ENCODE peak calls at places on chromosomes 6 and 20, in seven cellular contexts. Z is kidney; K is body of pancreas; R is pancreas; V is CD8-positive, alpha-beta memory T cell; A is colonic mucosa; Q is cardiac muscle cell. T is an unnamed sample. For H3K4me1, the result is how much of the 10 kb centered on the place peaks cover.

GRCh38 chr20:1391640-1392442 is 1.0 kb downstream of the FKBP1A start:
- DNase-seq in Z (no peak), K (no peak), R (no peak), V (no peak), A (peak), Q (peak), T (no peak)

GRCh38 chr20:47735412-47736400 is 49.6 kb downstream of the SULF2 start:
- DNase-seq in Z (peak), K (peak), R (no peak), V (no peak), A (no peak), Q (peak), T (no peak)

GRCh38 chr6:89563866-89564265 is 74.7 kb downstream of the LYRM2 start:
- DNase-seq in Z (no peak), K (no peak), R (no peak), V (no peak), A (no peak), Q (no peak), T (no peak)

GRCh38 chr6:111486921-111487320 is 3.9 kb upstream of the REV3L start:
- DNase-seq in Z (no peak), K (no peak), R (no peak), V (peak), A (no peak), Q (no peak), T (peak)

GRCh38 chr6:2872417-2873358 is 30.4 kb downstream of the SERPINB9 start:
- DNase-seq in Z (no peak), K (no peak), R (no peak), V (no peak), A (no peak), Q (peak), T (no peak)

GRCh38 chr6:4128072-4128471 is 7.3 kb downstream of the ECI2 start:
- DNase-seq in Z (no peak), K (no peak), R (no peak), V (no peak), A (no peak), Q (peak), T (no peak)

GRCh38 chr6:130843575-130844320 is 16.5 kb downstream of the SMLR1 start:
- DNase-seq in Z (no peak), K (peak), R (no peak), V (peak), A (no peak), Q (peak), T (peak)

GRCh38 chr20:41348430-41349172 is 8.0 kb downstream of the LPIN3 start:
- DNase-seq in Z (peak), K (no peak), R (no peak), V (no peak), A (no peak), Q (no peak), T (no peak)

GRCh38 chr6:37050854-37051137 is 45.3 kb downstream of the FGD2 start:
- DNase-seq in Z (no peak), K (no peak), R (no peak), V (no peak), A (no peak), Q (no peak), T (no peak)

GRCh38 chr20:63498950-63499332 is at the start of gene EEF1A2:
- DNase-seq in Z (peak), K (no peak), R (peak), V (peak), A (no peak), Q (no peak), T (peak)

DNA sequence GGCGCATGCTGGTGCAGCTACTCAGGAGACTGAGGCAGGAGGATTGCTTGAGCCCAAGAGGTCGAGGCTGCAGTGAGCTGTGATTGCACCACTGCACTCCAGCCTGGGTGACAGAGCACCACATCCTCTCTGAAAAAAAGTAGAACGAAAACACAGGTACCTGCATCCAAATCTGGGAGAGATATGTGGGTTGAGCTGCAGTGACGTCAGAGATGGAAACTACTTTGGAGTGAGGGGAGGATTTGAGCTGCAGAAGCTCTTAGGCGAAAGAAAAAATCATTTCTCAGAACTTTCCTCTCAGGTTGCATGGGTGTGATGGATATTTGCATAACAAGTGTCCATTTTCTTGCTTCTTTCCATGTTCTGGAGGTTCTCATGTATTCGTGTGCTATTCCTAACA is 4.0 kb upstream of the TULP1 start:
- DNase-seq in Z (no peak), K (no peak), R (no peak), V (no peak), A (no peak), Q (no peak), T (no peak)
- H3K4me1 ChIP-seq in Z (under half), K (under half), R (under half), V (under half), A (under half), Q (under half), T (under half)

DNA sequence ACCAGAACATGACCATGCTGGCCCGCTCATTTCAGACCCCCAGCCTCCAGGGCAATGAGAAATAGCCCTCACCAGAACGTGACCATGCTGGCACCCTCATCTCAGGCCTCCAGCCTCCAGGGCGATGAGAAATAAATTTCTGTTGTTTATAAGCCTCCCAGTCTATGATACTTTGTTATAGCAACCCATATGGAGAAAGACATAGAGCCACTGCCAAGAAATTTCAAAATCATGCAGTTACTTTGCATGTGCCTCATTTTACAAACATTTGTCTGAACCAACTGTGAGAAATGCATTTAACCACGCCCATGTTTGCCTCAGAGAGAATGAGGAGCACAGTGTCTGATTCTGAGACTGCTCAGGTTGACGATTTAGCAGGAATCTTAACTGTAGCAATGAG is 15.5 kb downstream of the CYP39A1 start:
- DNase-seq in Z (no peak), K (no peak), R (no peak), V (no peak), A (no peak), Q (peak), T (no peak)
- H3K4me1 ChIP-seq in Z (under half), K (under half), R (under half), V (under half), A (under half), Q (under half), T (under half)

GRCh38 chr6:25402125-25402524 is 123.0 kb downstream of the CARMIL1 start:
- DNase-seq in Z (no peak), K (no peak), R (no peak), V (no peak), A (no peak), Q (no peak), T (no peak)
- H3K4me1 ChIP-seq in Z (under half), K (under half), R (under half), V (under half), A (under half), Q (under half), T (under half)

DNA sequence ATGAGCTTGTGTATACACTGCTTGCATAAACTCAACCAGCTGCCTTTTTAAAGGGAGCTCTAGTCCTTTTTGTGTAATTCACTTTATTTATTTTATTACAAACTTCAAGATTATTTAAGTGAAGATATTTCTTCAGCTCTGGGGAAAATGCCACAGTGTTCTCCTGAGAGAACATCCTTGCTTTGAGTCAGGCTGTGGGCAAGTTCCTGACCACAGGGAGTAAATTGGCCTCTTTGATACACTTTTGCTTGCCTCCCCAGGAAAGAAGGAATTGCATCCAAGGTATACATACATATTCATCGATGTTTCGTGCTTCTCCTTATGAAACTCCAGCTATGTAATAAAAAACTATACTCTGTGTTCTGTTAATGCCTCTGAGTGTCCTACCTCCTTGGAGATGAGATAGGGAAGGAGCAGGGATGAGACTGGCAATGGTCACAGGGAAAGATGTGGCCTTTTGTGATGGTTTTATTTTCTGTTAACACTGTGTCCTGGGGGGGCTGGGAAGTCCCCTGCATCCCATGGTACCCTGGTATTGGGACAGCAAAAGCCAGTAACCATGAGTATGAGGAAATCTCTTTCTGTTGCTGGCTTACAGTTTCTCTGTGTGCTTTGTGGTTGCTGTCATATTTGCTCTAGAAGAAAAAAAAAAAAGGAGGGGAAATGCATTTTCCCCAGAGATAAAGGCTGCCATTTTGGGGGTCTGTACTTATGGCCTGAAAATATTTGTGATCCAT is 15.3 kb downstream of the TNFAIP3 start:
- DNase-seq in Z (no peak), K (no peak), R (no peak), V (peak), A (no peak), Q (peak), T (peak)
- H3K4me1 ChIP-seq in Z (under half), K (under half), R (under half), V (under half), A (under half), Q (under half), T (half or more)

GRCh38 chr20:62362991-62363919 is 3.9 kb downstream of the LAMA5 start:
- DNase-seq in Z (peak), K (peak), R (peak), V (no peak), A (no peak), Q (no peak), T (no peak)
- H3K4me1 ChIP-seq in Z (half or more), K (half or more), R (under half), V (under half), A (under half), Q (under half), T (under half)

GRCh38 chr6:158080849-158081656 is 87.0 kb downstream of the SERAC1 start:
- DNase-seq in Z (no peak), K (no peak), R (no peak), V (no peak), A (no peak), Q (no peak), T (no peak)

GRCh38 chr6:158085261-158086053 is 82.6 kb downstream of the SERAC1 start:
- DNase-seq in Z (no peak), K (no peak), R (no peak), V (no peak), A (no peak), Q (no peak), T (no peak)

GRCh38 chr6:158081657-158081935 is 86.5 kb downstream of the SERAC1 start:
- DNase-seq in Z (no peak), K (peak), R (no peak), V (no peak), A (no peak), Q (no peak), T (no peak)

GRCh38 chr6:158086054-158086705 is 81.9 kb downstream of the SERAC1 start:
- DNase-seq in Z (no peak), K (no peak), R (no peak), V (no peak), A (no peak), Q (peak), T (no peak)

GRCh38 chr6:158083687-158084325 is 84.3 kb downstream of the SERAC1 start:
- DNase-seq in Z (no peak), K (no peak), R (no peak), V (no peak), A (no peak), Q (no peak), T (no peak)
- H3K4me1 ChIP-seq in Z (under half), K (under half), R (under half), V (under half), A (under half), Q (under half), T (under half)

T was measured in CD4-positive, CD25-positive, alpha-beta regulatory T cell.